ENCODE peak calls at places on chromosome X, in nine cellular contexts. H is cardiac muscle cell, W is K562, Z is fibroblast of pulmonary artery, Q is PC-3, E is omental fat pad, B is psoas muscle, L is activated B cell treated with CpG ODN at 0.5 μM for 24 hours, I is endothelial cell. R is an unnamed sample.

GRCh38 chrX:122835886-122836285 is 348.2 kb upstream of the GRIA3 start:
- DNase-seq in B (no peak), Z (no peak), E (no peak), H (no peak), I (no peak), W (no peak), L (no peak), Q (no peak), R (no peak)

GRCh38 chrX:2965965-2966364 is 36.8 kb upstream of the ARSD start:
- DNase-seq in B (no peak), I (no peak), H (no peak), W (no peak), E (no peak), L (no peak), Z (no peak), Q (no peak), R (no peak)

GRCh38 chrX:130606415-130606814 is 204.6 kb downstream of the RBMX2 start:
- DNase-seq in Z (no peak), B (no peak), Q (no peak), H (no peak), E (no peak), W (no peak), I (no peak), L (no peak), R (no peak)

GRCh38 chrX:123976671-123977316 is 15.3 kb downstream of the STAG2 start:
- DNase-seq in E (no peak), L (no peak), Z (peak; percentile 62), B (no peak), W (peak; percentile 53), I (no peak), H (no peak), Q (peak; percentile 69), R (no peak)

GRCh38 chrX:118355225-118355920 is 9.5 kb downstream of the WDR44 start:
- DNase-seq in W (peak; percentile 34), H (no peak), Q (peak; percentile 25), B (no peak), L (no peak), Z (no peak), E (no peak), I (no peak), R (no peak)

GRCh38 chrX:154136627-154137161 is 7.3 kb upstream of the OPN1LW start:
- DNase-seq in B (peak; percentile 82), W (peak; percentile 83), Z (peak; percentile 45), E (peak; percentile 46), I (peak; percentile 84), Q (peak; percentile 76), H (peak; percentile 81), L (peak; percentile 71), R (peak; percentile 64)

GRCh38 chrX:100658936-100659335 is 14.9 kb downstream of the SRPX2 start:
- DNase-seq in I (no peak), L (no peak), Q (no peak), B (no peak), W (no peak), E (no peak), H (no peak), Z (peak; percentile 27), R (no peak)

GRCh38 chrX:48684134-48684533 is 535 bp downstream of the WAS start:
- DNase-seq in E (no peak), L (no peak), I (no peak), B (no peak), H (no peak), Z (no peak), W (no peak), Q (no peak), R (no peak)

GRCh38 chrX:100674705-100675104 is 30.7 kb downstream of the SRPX2 start:
- DNase-seq in E (no peak), Q (no peak), I (no peak), Z (no peak), B (no peak), L (no peak), H (no peak), W (peak; percentile 16), R (no peak)

GRCh38 chrX:44643723-44644122 is 101.1 kb upstream of the FUNDC1 start:
- DNase-seq in W (no peak), L (no peak), H (no peak), Q (no peak), Z (no peak), B (no peak), E (no peak), I (no peak), R (no peak)

GRCh38 chrX:15438332-15438731 is 54.1 kb upstream of the VEGFD start:
- DNase-seq in H (no peak), I (no peak), Z (no peak), W (no peak), B (no peak), Q (no peak), L (no peak), E (no peak), R (no peak)

GRCh38 chrX:15242899-15243555 is 26.9 kb downstream of the ASB9 start:
- DNase-seq in H (peak; percentile 28), E (peak; percentile 24), L (no peak), Q (peak; percentile 76), B (no peak), I (peak; percentile 6), Z (peak; percentile 65), W (peak; percentile 62), R (no peak)

GRCh38 chrX:124229374-124229773 is 103.1 kb upstream of the TEX13D start:
- DNase-seq in B (no peak), W (no peak), L (no peak), Z (no peak), H (no peak), I (no peak), E (no peak), Q (no peak), R (no peak)

GRCh38 chrX:16990839-16991238 is 44.4 kb downstream of the REPS2 start:
- DNase-seq in W (no peak), H (no peak), E (no peak), I (no peak), Z (no peak), B (no peak), Q (no peak), L (no peak), R (no peak)

GRCh38 chrX:80430826-80431501 is 10.7 kb downstream of the TENT5D start:
- DNase-seq in B (no peak), E (no peak), H (no peak), W (peak; percentile 47), Q (peak; percentile 9), L (no peak), I (no peak), Z (peak; percentile 2), R (no peak)

GRCh38 chrX:154603438-154604430 is 15.3 kb downstream of the CTAG1B start:
- DNase-seq in Z (peak; percentile 56), H (no peak), B (no peak), I (no peak), Q (peak; percentile 94), L (no peak), E (no peak), W (no peak), R (no peak)

GRCh38 chrX:138031715-138032114 is 465.8 kb downstream of the ZIC3 start:
- DNase-seq in E (no peak), L (no peak), Z (no peak), Q (peak; percentile 60), H (no peak), B (no peak), W (no peak), I (no peak), R (no peak)

GRCh38 chrX:20383487-20383886 is 116.8 kb upstream of the RPS6KA3 start:
- DNase-seq in E (no peak), H (peak; percentile 40), I (no peak), B (no peak), W (no peak), L (no peak), Q (no peak), Z (no peak), R (no peak)

DNA sequence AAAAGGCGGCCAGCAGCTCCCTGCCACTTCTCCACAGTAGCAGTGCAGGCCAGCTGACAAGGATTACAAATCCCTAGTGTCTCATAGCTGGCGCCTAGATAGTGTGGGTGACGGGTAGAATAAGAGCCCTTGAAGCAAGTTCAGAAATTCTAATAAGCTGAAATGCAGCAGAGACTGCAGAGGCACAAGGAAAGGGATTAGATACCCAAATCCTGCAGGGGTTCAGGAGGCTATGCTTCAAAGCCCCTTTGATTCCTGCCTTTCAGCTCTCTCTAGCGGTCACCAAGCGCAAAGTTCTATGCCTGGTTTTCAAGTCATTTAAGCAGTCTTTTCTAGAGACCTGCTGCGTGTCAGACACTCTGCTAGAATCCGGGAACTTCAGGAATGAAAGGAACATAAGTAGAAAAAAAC is 79.2 kb downstream of the RLIM start:
- DNase-seq in W (peak; percentile 16), E (no peak), Q (peak; percentile 54), H (peak; percentile 61), L (no peak), B (no peak), Z (peak; percentile 70), I (peak; percentile 4), R (no peak)
- TF ChIP-seq CTCF in W (peak; percentile 13), E (no peak), Q (peak; percentile 56), H (peak; percentile 49), L (no peak), B (peak; percentile 32), Z (peak; percentile 48), I (no peak), R (no peak)

GRCh38 chrX:109475174-109475891 is 6.6 kb downstream of the GUCY2F start:
- DNase-seq in I (peak; percentile 51), E (no peak), H (peak; percentile 77), L (no peak), B (no peak), Z (peak; percentile 64), W (peak; percentile 48), Q (peak; percentile 62), R (peak; percentile 67)
- TF ChIP-seq CTCF in I (peak; percentile 48), E (no peak), H (peak; percentile 53), L (no peak), B (peak; percentile 50), Z (peak; percentile 51), W (peak; percentile 41), Q (peak; percentile 70), R (peak; percentile 84)

DNA sequence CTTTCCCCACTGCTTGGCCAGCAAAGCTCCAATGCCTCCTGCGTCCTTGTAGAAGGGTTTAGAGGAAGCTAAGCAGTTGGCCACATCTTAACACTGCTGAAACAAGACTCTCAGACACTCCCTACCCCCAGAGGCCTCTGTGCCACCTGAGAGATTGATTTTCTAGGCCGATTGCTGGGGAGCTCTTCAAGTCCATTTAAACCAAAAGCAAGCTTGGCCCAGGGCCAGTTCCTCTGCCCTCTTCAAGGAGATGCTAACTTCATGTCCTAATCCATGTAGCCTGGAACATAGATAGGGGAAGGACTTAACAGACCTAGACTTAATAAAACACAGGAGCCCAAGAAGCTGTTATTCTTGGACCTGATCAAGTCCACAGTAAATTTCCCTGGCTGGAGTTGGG is 27.2 kb upstream of the FMR1NB start:
- DNase-seq in E (no peak), Q (no peak), L (no peak), B (no peak), W (no peak), Z (no peak), H (no peak), I (no peak), R (no peak)
- TF ChIP-seq CTCF in E (no peak), Q (no peak), L (no peak), B (no peak), W (no peak), Z (no peak), H (no peak), I (no peak), R (no peak)

GRCh38 chrX:38985375-38985774 is 184.1 kb downstream of the MID1IP1 start:
- DNase-seq in Q (peak; percentile 58), E (no peak), W (peak; percentile 9), B (no peak), H (peak; percentile 36), L (no peak), Z (peak; percentile 33), I (no peak), R (no peak)
- TF ChIP-seq CTCF in Q (peak; percentile 60), E (no peak), W (peak; percentile 50), B (peak; percentile 21), H (peak; percentile 30), L (no peak), Z (peak; percentile 16), I (no peak), R (no peak)